ENCODE peak calls at places on chromosome 6, in four cellular contexts. I is adrenal gland, E is DMS79 treated with DMSO at 0.1 percent for 48 hours, W is choroid plexus epithelial cell. R is an unnamed sample.

GRCh38 chr6:43703512-43704429 is 16.2 kb upstream of the MRPS18A start:
- DNase-seq in I (no peak), E (no peak), W (no peak), R (no peak)

GRCh38 chr6:93784794-93785757 is 365.7 kb upstream of the EPHA7 start:
- DNase-seq in I (no peak), E (no peak), W (peak; percentile 98), R (no peak)

GRCh38 chr6:21496749-21497148 is 96.8 kb upstream of the SOX4 start:
- DNase-seq in I (no peak), E (no peak), W (no peak), R (no peak)

GRCh38 chr6:30821862-30822784 is 62.2 kb upstream of the DDR1 start:
- DNase-seq in I (no peak), E (peak; percentile 58), W (peak; percentile 64), R (no peak)

GRCh38 chr6:162856885-162857284 is 129.1 kb downstream of the PACRG start:
- DNase-seq in I (peak; percentile 78), E (no peak), W (peak; percentile 89), R (peak; percentile 11)

GRCh38 chr6:85390775-85391174 is 59.1 kb upstream of the NT5E start:
- DNase-seq in I (no peak), E (no peak), W (peak; percentile 67), R (no peak)

GRCh38 chr6:77880501-77880900 is 227.7 kb downstream of the MEI4 start:
- DNase-seq in I (no peak), E (no peak), W (peak; percentile 95), R (no peak)

GRCh38 chr6:158487495-158487894 is 72.4 kb upstream of the TMEM181 start:
- DNase-seq in I (no peak), E (no peak), W (no peak), R (no peak)

GRCh38 chr6:134446228-134446848 is 128.4 kb upstream of the SGK1 start:
- DNase-seq in I (no peak), E (peak; percentile 85), W (peak; percentile 40), R (no peak)

GRCh38 chr6:135013211-135013610 is 41.4 kb downstream of the HBS1L start:
- DNase-seq in I (no peak), E (no peak), W (no peak), R (no peak)

GRCh38 chr6:165969184-165969583 is 198.5 kb downstream of the TBXT start:
- DNase-seq in I (no peak), E (no peak), W (no peak), R (no peak)

GRCh38 chr6:35969676-35970075 is 48.8 kb upstream of the SRPK1 start:
- DNase-seq in I (no peak), E (no peak), W (no peak), R (no peak)

GRCh38 chr6:20117474-20117873 is 94.8 kb downstream of the MBOAT1 start:
- DNase-seq in I (no peak), E (peak; percentile 60), W (no peak), R (no peak)

GRCh38 chr6:92945799-92946198 is 473.6 kb downstream of the EPHA7 start:
- DNase-seq in I (no peak), E (no peak), W (peak; percentile 3), R (no peak)

GRCh38 chr6:108156180-108156937 is 9.5 kb upstream of the NR2E1 start:
- DNase-seq in I (no peak), E (peak; percentile 75), W (no peak), R (no peak)

GRCh38 chr6:148790817-148791216 is 44.0 kb downstream of the UST start:
- DNase-seq in I (no peak), E (peak; percentile 59), W (no peak), R (no peak)

GRCh38 chr6:37965964-37966676 is 146.6 kb downstream of the ZFAND3 start:
- DNase-seq in I (no peak), E (no peak), W (peak; percentile 28), R (no peak)

GRCh38 chr6:168031411-168032382 is 34.2 kb downstream of the KIF25 start:
- DNase-seq in I (peak; percentile 55), E (no peak), W (no peak), R (no peak)

GRCh38 chr6:17842014-17842776 is 135.5 kb upstream of the NUP153 start:
- DNase-seq in I (no peak), E (no peak), W (no peak), R (no peak)

GRCh38 chr6:169755162-169755561 is 3.7 kb downstream of the ERMARD start:
- DNase-seq in I (no peak), E (no peak), W (no peak), R (no peak)

GRCh38 chr6:153325661-153326060 is 194.6 kb upstream of the RGS17 start:
- DNase-seq in I (no peak), E (no peak), W (no peak), R (no peak)

GRCh38 chr6:56370127-56370540 is 122.8 kb upstream of the COL21A1 start:
- DNase-seq in I (peak; percentile 86), E (no peak), W (peak; percentile 73), R (peak; percentile 68)

GRCh38 chr6:124858564-124858963 is 103.7 kb upstream of the RNF217 start:
- DNase-seq in I (no peak), E (no peak), W (no peak), R (no peak)

GRCh38 chr6:142784344-142784743 is 160.6 kb downstream of the HIVEP2 start:
- DNase-seq in I (no peak), E (peak; percentile 17), W (peak; percentile 20), R (no peak)

GRCh38 chr6:2129076-2129695 is 116.2 kb downstream of the GMDS start:
- DNase-seq in I (no peak), E (no peak), W (no peak), R (no peak)

R was measured in transverse colon.